ENCODE peak calls at places on chromosomes 2 and 18, in six cellular contexts. P, V, L, K, J and R are unnamed samples.
A peak's percentile ranks its signal among the peaks of the same experiment; 100 is the strongest.

GRCh38 chr18:8257851-8258434 is 351.3 kb upstream of the RAB12 start:
- DNase-seq in P (peak; percentile 18), V (no peak), L (no peak), K (no peak), J (peak; percentile 30), R (no peak)

GRCh38 chr2:113060396-113060795 is 1.4 kb downstream of the IL36RN start:
- DNase-seq in P (no peak), V (no peak), L (no peak), K (no peak), J (no peak), R (no peak)

GRCh38 chr2:43391877-43392214 is 165.4 kb upstream of the ZFP36L2 start:
- DNase-seq in P (no peak), V (no peak), L (no peak), K (no peak), J (no peak), R (peak; percentile 64)

GRCh38 chr2:230417436-230417835 is 1.4 kb downstream of the SP100 start:
- DNase-seq in P (no peak), V (no peak), L (no peak), K (no peak), J (no peak), R (no peak)

GRCh38 chr18:30572214-30572613 is 470.3 kb downstream of the DSC3 start:
- DNase-seq in P (no peak), V (no peak), L (no peak), K (no peak), J (no peak), R (no peak)

GRCh38 chr2:55951533-55951932 is 28.0 kb upstream of the EFEMP1 start:
- DNase-seq in P (no peak), V (no peak), L (no peak), K (no peak), J (no peak), R (no peak)

GRCh38 chr2:163613155-163613554 is 122.7 kb downstream of the FIGN start:
- DNase-seq in P (no peak), V (no peak), L (no peak), K (no peak), J (no peak), R (no peak)

GRCh38 chr18:24413148-24413547 is 13.3 kb upstream of the IMPACT start:
- DNase-seq in P (peak; percentile 65), V (no peak), L (peak; percentile 56), K (no peak), J (no peak), R (no peak)

GRCh38 chr2:890791-891190 is 59.9 kb upstream of the SNTG2 start:
- DNase-seq in P (no peak), V (no peak), L (peak; percentile 7), K (no peak), J (no peak), R (no peak)

GRCh38 chr18:8730080-8730827 is 24.9 kb downstream of the MTCL1 start:
- DNase-seq in P (no peak), V (no peak), L (no peak), K (no peak), J (peak; percentile 83), R (peak; percentile 94)

DNA sequence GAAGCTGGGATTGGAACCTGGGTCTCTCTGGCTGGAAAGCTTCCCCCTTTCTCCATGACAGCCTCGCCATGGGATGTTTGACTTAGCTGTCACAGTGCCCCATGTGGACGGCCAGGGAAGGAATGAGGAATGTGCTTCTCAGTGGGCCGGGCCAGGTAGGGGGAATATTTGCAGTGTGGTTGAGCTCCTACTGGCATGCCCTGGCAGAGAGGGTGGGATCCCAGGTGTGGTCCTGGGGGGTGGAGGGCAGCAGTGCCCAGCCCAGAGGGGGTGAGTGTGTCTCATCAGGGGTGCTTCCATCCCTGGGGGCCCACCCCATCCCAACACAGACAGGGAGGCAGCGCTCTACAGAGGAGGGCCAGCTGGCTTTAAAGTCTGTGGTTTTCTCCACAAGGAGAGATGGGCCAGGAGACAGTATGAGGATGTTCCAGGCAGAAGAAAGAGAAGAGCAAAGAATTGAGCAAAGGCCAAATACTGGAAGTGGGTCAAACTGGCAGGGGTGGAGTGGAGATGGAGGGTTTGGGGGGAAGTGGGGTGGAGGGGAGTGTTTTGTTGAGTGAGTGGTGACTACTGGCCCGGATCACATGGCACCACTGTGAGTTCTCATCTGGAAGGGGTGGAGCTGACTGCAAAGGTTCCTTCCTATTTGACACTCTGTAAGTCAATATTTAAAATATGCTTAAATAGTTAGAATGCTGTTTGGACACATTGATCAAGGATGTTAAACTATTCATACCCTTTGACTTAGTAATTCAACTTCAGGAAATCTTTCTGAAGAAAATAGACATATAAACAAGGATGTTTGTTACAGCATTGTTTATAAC is 94.0 kb downstream of the MYCN start:
- DNase-seq in P (peak; percentile 78), V (no peak), L (peak; percentile 78), K (no peak), J (no peak), R (no peak)
- H2BK120ac ChIP-seq in P (no peak overlapping the region), V (no peak overlapping the region), L (no peak overlapping the region), K (no peak overlapping the region), J (no peak overlapping the region), R (no peak overlapping the region)

GRCh38 chr2:84878459-84878858 is 2.4 kb downstream of the TRABD2A start:
- DNase-seq in P (no peak), V (no peak), L (peak; percentile 15), K (no peak), J (no peak), R (no peak)

GRCh38 chr2:84876369-84876768 is 4.5 kb downstream of the TRABD2A start:
- DNase-seq in P (no peak), V (no peak), L (no peak), K (no peak), J (no peak), R (no peak)

GRCh38 chr2:84875213-84875560 is 5.7 kb downstream of the TRABD2A start:
- DNase-seq in P (no peak), V (no peak), L (no peak), K (no peak), J (no peak), R (no peak)

GRCh38 chr2:84873350-84873749 is 7.5 kb downstream of the TRABD2A start:
- DNase-seq in P (no peak), V (no peak), L (peak; percentile 1), K (no peak), J (no peak), R (no peak)

GRCh38 chr2:84874381-84875212 is 6.3 kb downstream of the TRABD2A start:
- DNase-seq in P (no peak), V (no peak), L (peak; percentile 14), K (no peak), J (peak; percentile 51), R (peak; percentile 80)
- H2BK120ac ChIP-seq in P (no peak overlapping the region), V (no peak overlapping the region), L (no peak overlapping the region), K (no peak overlapping the region), J (no peak overlapping the region), R (no peak overlapping the region)

GRCh38 chr2:48586433-48586832 is 31.2 kb upstream of the GTF2A1L start:
- DNase-seq in P (no peak), V (no peak), L (no peak), K (no peak), J (no peak), R (no peak)
- H2BK120ac ChIP-seq in P (no peak overlapping the region), V (no peak overlapping the region), L (no peak overlapping the region), K (peak overlapping the region; percentile 62), J (no peak overlapping the region), R (no peak overlapping the region)

GRCh38 chr18:71807586-71807985 is 736.6 kb downstream of the CBLN2 start:
- DNase-seq in P (no peak), V (no peak), L (no peak), K (no peak), J (no peak), R (peak; percentile 12)

GRCh38 chr18:71815305-71815704 is 728.8 kb downstream of the CBLN2 start:
- DNase-seq in P (no peak), V (no peak), L (no peak), K (no peak), J (no peak), R (no peak)

GRCh38 chr18:71808576-71808975 is 735.6 kb downstream of the CBLN2 start:
- DNase-seq in P (no peak), V (no peak), L (no peak), K (no peak), J (no peak), R (no peak)

GRCh38 chr18:71809711-71810110 is 734.4 kb downstream of the CBLN2 start:
- DNase-seq in P (no peak), V (no peak), L (no peak), K (no peak), J (no peak), R (no peak)
- H2BK120ac ChIP-seq in P (no peak overlapping the region), V (no peak overlapping the region), L (no peak overlapping the region), K (no peak overlapping the region), J (no peak overlapping the region), R (no peak overlapping the region)

DNA sequence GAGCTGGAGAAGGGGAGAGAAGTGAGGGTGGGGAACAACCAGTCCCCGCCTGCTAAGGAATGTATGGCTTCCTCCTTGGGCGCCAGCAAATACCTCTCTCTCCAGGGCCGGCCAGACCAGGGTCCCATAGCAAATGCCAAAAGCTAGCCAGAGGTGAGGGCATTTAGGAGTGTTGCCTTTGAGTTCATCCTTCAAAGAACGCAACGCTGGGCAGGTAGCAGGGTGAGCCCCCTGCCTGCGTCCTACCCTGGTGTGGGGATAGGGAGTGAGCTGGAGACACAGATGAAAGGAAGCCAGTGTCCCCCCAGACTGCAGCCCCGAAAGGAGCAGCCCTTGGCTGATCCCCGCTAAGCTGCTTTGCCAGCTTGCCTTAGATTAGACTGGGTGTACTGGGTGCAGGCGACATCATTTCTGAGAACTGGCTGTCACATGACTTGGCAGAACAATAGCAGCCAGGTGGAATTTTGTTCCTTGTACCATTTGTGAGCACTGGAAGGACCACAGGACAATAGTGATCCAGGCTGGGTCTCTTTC is 40.4 kb downstream of the KLHL29 start:
- DNase-seq in P (peak; percentile 54), V (no peak), L (peak; percentile 42), K (no peak), J (no peak), R (no peak)
- H2BK120ac ChIP-seq in P (no peak overlapping the region), V (no peak overlapping the region), L (no peak overlapping the region), K (no peak overlapping the region), J (no peak overlapping the region), R (peak overlapping the region; percentile 89)

GRCh38 chr18:49111191-49111988 is 160.6 kb upstream of the SMAD7 start:
- DNase-seq in P (no peak), V (no peak), L (no peak), K (no peak), J (no peak), R (no peak)
- H2BK120ac ChIP-seq in P (no peak overlapping the region), V (no peak overlapping the region), L (no peak overlapping the region), K (no peak overlapping the region), J (no peak overlapping the region), R (no peak overlapping the region)